ENCODE peak calls at places on chromosomes 5 and 9, in six cellular contexts. H, G, S, F, Q and R are unnamed samples.

GRCh38 chr9:34069831-34070230 is 21.1 kb upstream of the UBAP2 start:
- DNase-seq in Q (no peak), F (no peak), S (no peak), G (no peak), H (no peak), R (no peak)

GRCh38 chr9:12884736-12885395 is 110.0 kb downstream of the LURAP1L start:
- DNase-seq in F (no peak), Q (no peak), G (no peak), S (peak; percentile 36), H (peak; percentile 29), R (no peak)

GRCh38 chr5:72457491-72457890 is 49.7 kb downstream of the ZNF366 start:
- DNase-seq in H (no peak), Q (no peak), G (no peak), S (no peak), F (no peak), R (no peak)

GRCh38 chr5:84382363-84383295 is 2.1 kb downstream of the EDIL3 start:
- DNase-seq in H (peak; percentile 61), F (no peak), Q (peak; percentile 81), S (no peak), G (no peak), R (no peak)

GRCh38 chr9:114469091-114469853 is 36.0 kb downstream of the WHRN start:
- DNase-seq in S (no peak), Q (no peak), H (no peak), G (no peak), F (no peak), R (no peak)

GRCh38 chr5:180670586-180671359 is 21.4 kb upstream of the FLT4 start:
- DNase-seq in Q (peak; percentile 61), G (no peak), S (peak; percentile 19), F (peak; percentile 49), H (peak; percentile 61), R (no peak)

GRCh38 chr5:80076131-80077101 is 41.3 kb downstream of the THBS4 start:
- DNase-seq in Q (no peak), G (no peak), S (no peak), F (peak; percentile 34), H (peak; percentile 39), R (no peak)

GRCh38 chr5:15737036-15737821 is 237.2 kb downstream of the FBXL7 start:
- DNase-seq in Q (no peak), F (no peak), S (no peak), H (peak; percentile 76), G (no peak), R (no peak)

GRCh38 chr5:177996660-177997318 is 747 bp upstream of the PROP1 start:
- DNase-seq in H (no peak), F (no peak), G (no peak), S (no peak), Q (no peak), R (no peak)

GRCh38 chr5:149581931-149582768 is 852 bp downstream of the ARHGEF37 start:
- DNase-seq in G (no peak), S (no peak), Q (peak; percentile 58), H (no peak), F (no peak), R (no peak)

GRCh38 chr9:126927419-126927818 is 12.8 kb downstream of the RALGPS1 start:
- DNase-seq in G (no peak), H (no peak), Q (no peak), F (no peak), S (no peak), R (no peak)

GRCh38 chr9:114315723-114316363 is 7.1 kb upstream of the ORM1 start:
- DNase-seq in F (no peak), S (no peak), H (no peak), G (no peak), Q (peak; percentile 2), R (no peak)

GRCh38 chr9:6549106-6549505 is 96.4 kb downstream of the GLDC start:
- DNase-seq in F (no peak), S (no peak), G (no peak), Q (no peak), H (peak; percentile 45), R (no peak)

GRCh38 chr9:132878695-132879064 is at the start of gene SPACA9:
- DNase-seq in S (no peak), H (peak; percentile 89), G (peak; percentile 42), Q (peak; percentile 79), F (peak; percentile 57), R (peak; percentile 41)

GRCh38 chr9:126880947-126881332 is 20.5 kb downstream of the ZBTB34 start:
- DNase-seq in H (no peak), F (no peak), G (no peak), S (no peak), Q (no peak), R (no peak)

GRCh38 chr9:95819636-95820035 is 55.9 kb upstream of the ERCC6L2 start:
- DNase-seq in Q (no peak), S (no peak), F (no peak), G (no peak), H (no peak), R (no peak)

GRCh38 chr5:7916171-7916804 is 47.3 kb downstream of the MTRR start:
- DNase-seq in Q (no peak), S (no peak), H (no peak), G (no peak), F (no peak), R (no peak)

GRCh38 chr5:133108481-133108921 is 56.7 kb downstream of the HSPA4 start:
- DNase-seq in G (no peak), S (no peak), H (no peak), Q (no peak), F (no peak), R (no peak)

GRCh38 chr5:54524704-54525103 is 7.1 kb downstream of the SNX18 start:
- DNase-seq in S (no peak), G (no peak), F (no peak), H (peak; percentile 64), Q (no peak), R (no peak)

GRCh38 chr9:127644943-127645342 is 32.9 kb downstream of the STXBP1 start:
- DNase-seq in G (no peak), S (no peak), H (no peak), F (no peak), Q (no peak), R (no peak)

DNA sequence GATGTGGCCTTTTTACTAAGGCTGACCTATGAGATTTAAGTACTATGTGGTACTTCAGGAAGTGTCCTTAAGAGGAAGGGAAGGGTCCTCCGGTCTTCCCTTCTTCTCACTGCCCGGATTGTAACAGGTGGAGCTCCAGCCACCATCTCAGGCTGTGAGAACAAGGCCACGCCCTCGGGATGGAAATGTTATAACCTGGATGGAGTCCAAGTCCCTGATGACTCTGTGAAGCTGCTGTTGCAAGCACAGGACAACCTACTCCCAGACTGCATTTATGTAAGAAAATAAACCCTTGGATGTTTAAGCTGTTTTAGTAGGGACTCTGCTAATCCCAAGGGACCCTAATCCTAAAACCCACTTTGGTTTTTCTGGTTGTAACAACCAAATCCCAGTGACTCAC is 221.6 kb downstream of the ACTL7B start:
- DNase-seq in G (no peak), H (no peak), S (no peak), Q (no peak), F (no peak), R (no peak)
- TF ChIP-seq TAF1 in G (no peak), H (no peak), S (no peak), Q (no peak), F (no peak), R (no peak)

DNA sequence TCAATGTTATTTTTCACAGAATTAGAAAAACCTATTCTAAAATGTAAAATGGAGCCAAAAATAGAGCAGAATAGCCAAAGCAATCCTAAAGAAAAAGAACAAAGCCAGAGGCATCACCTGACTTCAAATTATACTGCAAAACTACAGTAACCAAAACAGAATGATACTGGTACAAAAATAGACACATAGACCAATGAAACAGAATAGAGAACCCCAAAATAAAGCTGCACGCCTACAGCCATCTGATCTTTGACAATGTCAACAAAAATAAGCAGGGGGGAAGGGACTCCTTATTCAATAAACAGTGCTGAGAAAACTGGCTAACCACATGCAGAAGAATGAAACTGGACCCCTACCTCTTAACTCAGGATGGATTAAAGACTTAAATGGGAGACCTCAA is 65.8 kb upstream of the PDE4D start:
- DNase-seq in F (no peak), G (no peak), Q (no peak), H (no peak), S (no peak), R (no peak)
- TF ChIP-seq TAF1 in F (no peak), G (no peak), Q (no peak), H (no peak), S (no peak), R (no peak)

GRCh38 chr5:5422819-5423515 is 490 bp downstream of the ICE1 start:
- DNase-seq in Q (no peak), G (no peak), S (no peak), F (peak; percentile 27), H (no peak), R (no peak)
- TF ChIP-seq TAF1 in Q (no peak), G (no peak), S (no peak), F (no peak), H (no peak), R (no peak)

DNA sequence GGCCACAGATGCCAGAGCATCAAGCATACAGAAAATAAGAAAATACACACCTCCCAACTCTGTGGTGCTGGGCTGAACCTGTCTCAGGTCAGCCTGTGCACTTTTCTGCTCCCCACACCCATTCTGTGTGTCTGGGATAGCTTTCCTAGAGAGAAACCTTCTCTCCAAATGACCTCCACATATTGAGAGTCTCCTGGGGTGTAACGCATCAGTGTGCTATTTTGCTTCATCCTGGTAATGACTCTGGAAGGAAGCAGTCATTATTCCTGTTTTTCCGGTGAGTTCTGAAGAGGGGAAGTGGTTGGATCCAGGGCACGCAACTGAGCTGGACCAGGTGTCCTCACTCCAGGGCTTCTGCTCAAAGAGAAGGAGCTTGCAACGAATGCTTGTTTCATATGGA is 73.2 kb upstream of the SH3PXD2B start:
- DNase-seq in F (no peak), S (no peak), Q (no peak), G (no peak), H (no peak), R (no peak)
- TF ChIP-seq TAF1 in F (no peak), S (no peak), Q (no peak), G (no peak), H (no peak), R (no peak)

DNA sequence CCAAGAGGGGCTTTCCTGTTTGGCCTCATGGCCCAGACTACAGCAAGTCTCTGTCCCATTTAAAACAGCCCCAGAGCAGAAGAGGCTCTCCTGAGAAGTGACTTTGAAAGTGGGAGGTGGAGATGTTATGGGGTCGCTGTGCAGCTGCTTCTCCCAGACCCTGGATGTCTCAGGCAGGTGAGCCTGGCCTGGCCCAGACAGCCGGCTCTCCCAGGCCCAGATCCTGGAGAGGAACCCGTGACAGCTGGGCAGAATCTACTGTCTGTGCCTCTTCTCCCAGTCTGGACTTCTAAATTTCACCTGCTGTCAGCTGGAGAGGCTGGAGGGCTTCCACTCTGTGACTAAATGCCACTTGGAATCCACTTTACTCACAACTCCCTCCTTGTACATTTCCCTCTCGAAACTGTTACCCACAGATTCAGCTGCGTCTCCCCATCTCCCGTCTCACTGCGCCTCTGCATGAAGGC is 20.5 kb downstream of the FAM78A start:
- DNase-seq in Q (no peak), S (no peak), F (no peak), H (no peak), G (no peak), R (no peak)
- TF ChIP-seq TAF1 in Q (no peak), S (no peak), F (no peak), H (no peak), G (no peak), R (no peak)

GRCh38 chr9:122140368-122141193 is 19.0 kb downstream of the NDUFA8 start:
- DNase-seq in G (no peak), Q (no peak), F (no peak), H (no peak), S (peak; percentile 75), R (no peak)
- TF ChIP-seq TAF1 in G (no peak), Q (no peak), F (no peak), H (no peak), S (no peak), R (no peak)